ENCODE peak calls at places on chromosomes 12 and 14, in six cellular contexts. One of them, this sample, is unnamed.

GRCh38 chr14:99137913-99138571 is 134.0 kb downstream of the BCL11B start:
- DNase-seq in H9: peak
- DNase-seq in GM04504: no peak
- DNase-seq in hypothalamus: no peak
- DNase-seq in NCI-H1417: no peak
- DNase-seq in adipocyte: no peak
- DNase-seq in this sample: no peak

GRCh38 chr12:94435511-94435927 is 24.1 kb downstream of the CEP83 start:
- DNase-seq in adipocyte: no peak
- DNase-seq in hypothalamus: no peak
- DNase-seq in H9: peak
- DNase-seq in GM04504: no peak
- DNase-seq in NCI-H1417: no peak
- DNase-seq in this sample: peak

GRCh38 chr12:76032043-76032981 is 736 bp upstream of the PHLDA1 start:
- DNase-seq in H9: peak
- DNase-seq in NCI-H1417: no peak
- DNase-seq in hypothalamus: no peak
- DNase-seq in adipocyte: peak
- DNase-seq in GM04504: no peak
- DNase-seq in this sample: peak

GRCh38 chr12:56722832-56723231 is 2.3 kb downstream of the NACA start:
- DNase-seq in hypothalamus: no peak
- DNase-seq in adipocyte: no peak
- DNase-seq in GM04504: no peak
- DNase-seq in NCI-H1417: no peak
- DNase-seq in H9: no peak
- DNase-seq in this sample: no peak

GRCh38 chr12:100348657-100349454 is 8.0 kb upstream of the SLC17A8 start:
- DNase-seq in GM04504: peak
- DNase-seq in H9: no peak
- DNase-seq in adipocyte: peak
- DNase-seq in NCI-H1417: peak
- DNase-seq in hypothalamus: no peak
- DNase-seq in this sample: peak

GRCh38 chr12:1884651-1885050 is 33.8 kb downstream of the CACNA2D4 start:
- DNase-seq in GM04504: no peak
- DNase-seq in H9: no peak
- DNase-seq in NCI-H1417: no peak
- DNase-seq in hypothalamus: no peak
- DNase-seq in adipocyte: no peak
- DNase-seq in this sample: no peak

GRCh38 chr12:122318607-122319311 is 52.5 kb upstream of the VPS33A start:
- DNase-seq in H9: no peak
- DNase-seq in GM04504: peak
- DNase-seq in adipocyte: peak
- DNase-seq in hypothalamus: no peak
- DNase-seq in NCI-H1417: no peak
- DNase-seq in this sample: peak

GRCh38 chr12:3135522-3136461 is 58.6 kb downstream of the TSPAN9 start:
- DNase-seq in NCI-H1417: peak
- DNase-seq in hypothalamus: no peak
- DNase-seq in adipocyte: peak
- DNase-seq in GM04504: no peak
- DNase-seq in H9: peak
- DNase-seq in this sample: peak

GRCh38 chr14:35993512-35993960 is 167.4 kb downstream of the BRMS1L start:
- DNase-seq in H9: no peak
- DNase-seq in GM04504: no peak
- DNase-seq in hypothalamus: no peak
- DNase-seq in NCI-H1417: no peak
- DNase-seq in adipocyte: no peak
- DNase-seq in this sample: no peak

GRCh38 chr14:94805726-94806288 is 35.9 kb upstream of the GSC start:
- DNase-seq in H9: no peak
- DNase-seq in NCI-H1417: no peak
- DNase-seq in GM04504: peak
- DNase-seq in adipocyte: peak
- DNase-seq in hypothalamus: no peak
- DNase-seq in this sample: peak